ENCODE peak calls at places on chromosomes 11 and 22, in six cellular contexts. F is sigmoid colon, O is right lobe of liver, I is adrenal gland, H is spleen, E is uterus. X is an unnamed sample. For H3K4me1, the result is how much of the 10 kb centered on the place peaks cover.

GRCh38 chr22:32534252-32535215 is 59.9 kb downstream of the FBXO7 start:
- DNase-seq in I (peak), H (no peak), O (no peak), F (peak), E (peak), X (peak)

GRCh38 chr11:29159552-29160465 is 857.0 kb downstream of the KCNA4 start:
- DNase-seq in O (no peak), H (no peak), E (no peak), F (no peak), I (peak), X (peak)

GRCh38 chr22:47618180-47618579 is 855.7 kb downstream of the TBC1D22A start:
- DNase-seq in I (no peak), F (peak), E (no peak), O (no peak), H (peak), X (no peak)

GRCh38 chr11:124896071-124896750 is 1.5 kb downstream of the ROBO4 start:
- DNase-seq in O (no peak), E (no peak), I (no peak), F (peak), H (no peak), X (no peak)

GRCh38 chr22:29886601-29887000 is 3.6 kb downstream of the MTMR3 start:
- DNase-seq in H (no peak), O (no peak), I (no peak), F (no peak), E (no peak), X (no peak)

GRCh38 chr22:33020721-33021120 is 37.5 kb downstream of the SYN3 start:
- DNase-seq in F (no peak), I (no peak), O (no peak), H (no peak), E (no peak), X (no peak)

GRCh38 chr11:116694017-116694725 is 78.6 kb downstream of the BUD13 start:
- DNase-seq in I (peak), O (no peak), H (no peak), E (peak), F (peak), X (no peak)

GRCh38 chr11:70002433-70002832 is 75.7 kb upstream of the ANO1 start:
- DNase-seq in E (no peak), F (no peak), I (no peak), H (no peak), O (no peak), X (no peak)

GRCh38 chr11:72975778-72976520 is 161.7 kb downstream of the ATG16L2 start:
- DNase-seq in I (no peak), O (no peak), F (no peak), H (no peak), E (no peak), X (no peak)

GRCh38 chr11:96055706-96056387 is 131.9 kb upstream of the MTMR2 start:
- DNase-seq in O (no peak), E (no peak), F (no peak), I (no peak), H (no peak), X (no peak)

GRCh38 chr22:50684986-50685385 is 12.4 kb downstream of the SHANK3 start:
- DNase-seq in H (no peak), E (no peak), O (no peak), I (no peak), F (no peak), X (no peak)

GRCh38 chr22:35333220-35333619 is 33.5 kb downstream of the TOM1 start:
- DNase-seq in F (no peak), O (no peak), I (no peak), E (no peak), H (no peak), X (no peak)

GRCh38 chr11:8828055-8828454 is 82.9 kb upstream of the AKIP1 start:
- DNase-seq in I (no peak), F (peak), O (no peak), H (no peak), E (no peak), X (no peak)

GRCh38 chr22:38129021-38129420 is 18.5 kb upstream of the BAIAP2L2 start:
- DNase-seq in I (no peak), E (no peak), O (no peak), H (no peak), F (no peak), X (no peak)

GRCh38 chr11:112179601-112180000 is 4.3 kb downstream of the BCO2 start:
- DNase-seq in I (no peak), H (no peak), E (no peak), F (no peak), O (no peak), X (peak)

GRCh38 chr11:73998846-73999575 is 9.9 kb downstream of the UCP3 start:
- DNase-seq in H (peak), O (no peak), F (peak), I (no peak), E (no peak), X (no peak)

GRCh38 chr11:21560466-21560975 is 632.4 kb upstream of the ANO5 start:
- DNase-seq in I (no peak), H (no peak), E (no peak), F (no peak), O (no peak), X (no peak)

GRCh38 chr11:62805991-62806441 is 776 bp upstream of the NXF1 start:
- DNase-seq in H (no peak), E (no peak), O (peak), F (no peak), I (no peak), X (no peak)
- TF ChIP-seq POLR2A in H (no peak), E (no peak), O (no peak), F (no peak), I (no peak), X (no peak)

GRCh38 chr11:47204633-47204989 is 10.2 kb upstream of the DDB2 start:
- DNase-seq in E (no peak), O (no peak), I (no peak), H (no peak), F (no peak), X (no peak)

GRCh38 chr11:47202569-47202968 is 12.2 kb upstream of the DDB2 start:
- DNase-seq in E (no peak), O (no peak), F (no peak), I (no peak), H (no peak), X (no peak)

DNA sequence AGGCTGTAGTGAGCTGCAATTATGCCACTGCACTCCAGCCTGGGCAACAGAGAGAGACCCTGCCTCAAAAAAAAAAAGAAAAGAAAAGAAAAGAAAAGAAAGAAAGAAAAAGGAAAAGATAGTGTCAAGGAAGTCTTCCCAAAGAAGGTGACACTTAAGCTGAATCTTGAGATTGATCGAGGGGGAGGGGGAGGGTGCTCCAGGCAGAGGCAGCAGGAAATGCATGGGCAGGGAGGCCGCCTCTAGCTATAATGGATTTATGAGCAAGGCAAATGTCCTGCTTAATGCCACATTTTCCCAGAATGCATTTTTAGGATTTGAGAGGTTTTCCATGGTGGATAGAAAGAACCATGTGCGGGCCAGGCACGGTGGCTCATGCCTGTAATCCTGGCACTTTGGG is 13.8 kb upstream of the DDB2 start:
- DNase-seq in H (no peak), F (no peak), E (no peak), I (no peak), O (no peak), X (no peak)
- H3K4me1 ChIP-seq in H (under half), F (under half), E (under half), I (under half), O (under half), X (under half)

GRCh38 chr11:134512061-134512460 is 100.0 kb upstream of the B3GAT1 start:
- DNase-seq in F (peak), O (peak), I (peak), H (no peak), E (peak), X (no peak)

GRCh38 chr11:134510171-134510570 is 98.1 kb upstream of the B3GAT1 start:
- DNase-seq in E (peak), F (no peak), O (peak), I (peak), H (no peak), X (no peak)

GRCh38 chr11:134511255-134511654 is 99.2 kb upstream of the B3GAT1 start:
- DNase-seq in H (no peak), F (peak), I (peak), O (no peak), E (peak), X (no peak)

GRCh38 chr11:134509381-134510068 is 97.5 kb upstream of the B3GAT1 start:
- DNase-seq in H (peak), I (peak), F (no peak), O (peak), E (no peak), X (peak)

GRCh38 chr11:134510641-134511040 is 98.6 kb upstream of the B3GAT1 start:
- DNase-seq in O (peak), I (peak), H (no peak), E (peak), F (peak), X (peak)
- TF ChIP-seq CTCF in O (no peak), I (no peak), H (no peak), E (no peak), F (no peak), X (no peak)

DNA sequence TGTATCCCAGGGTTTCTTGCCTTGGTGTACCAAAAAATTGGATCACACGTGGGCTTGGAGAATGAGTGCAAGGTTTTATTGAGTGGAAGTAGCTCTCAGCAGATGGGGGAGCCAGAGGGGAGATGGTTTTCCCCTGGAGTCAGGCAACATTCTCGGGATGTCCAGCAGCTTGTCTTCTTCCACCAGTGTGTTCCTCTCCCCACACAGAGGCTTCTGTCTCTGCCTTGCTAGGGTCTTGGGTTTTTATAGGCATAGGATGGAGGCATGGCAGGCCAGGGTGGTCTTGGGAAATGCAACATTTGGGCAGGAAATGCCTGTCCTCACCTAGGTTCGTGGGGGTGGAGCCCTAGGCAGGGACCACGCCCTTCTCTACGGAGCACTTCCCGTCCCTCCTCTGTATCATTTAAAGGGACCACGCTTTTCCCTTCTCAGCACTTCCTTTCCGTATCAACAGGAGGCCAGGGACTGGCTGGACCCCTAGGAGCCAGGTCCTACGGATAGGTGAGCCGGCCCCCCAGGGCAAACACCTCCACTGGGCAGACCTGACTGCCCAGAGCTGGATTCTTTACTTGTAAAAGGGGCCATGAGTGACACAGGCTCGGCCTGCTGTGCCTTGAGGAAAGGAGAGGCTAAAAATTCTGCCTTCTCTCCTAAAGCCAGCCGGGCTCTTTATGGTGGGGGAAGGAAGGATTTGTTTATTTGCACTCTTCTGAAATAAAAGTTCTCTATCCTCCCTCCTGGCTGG is 55.3 kb upstream of the CCDC188 start:
- DNase-seq in I (peak), O (peak), H (peak), E (peak), F (peak), X (peak)
- TF ChIP-seq POLR2A in I (peak), O (peak), H (no peak), E (peak), F (peak), X (peak)

GRCh38 chr11:128042290-128042751 is 545.0 kb downstream of the ETS1 start:
- DNase-seq in I (no peak), F (no peak), H (no peak), E (no peak), O (no peak), X (no peak)
- H3K4me1 ChIP-seq in I (under half), F (under half), H (under half), E (under half), O (under half), X (under half)

DNA sequence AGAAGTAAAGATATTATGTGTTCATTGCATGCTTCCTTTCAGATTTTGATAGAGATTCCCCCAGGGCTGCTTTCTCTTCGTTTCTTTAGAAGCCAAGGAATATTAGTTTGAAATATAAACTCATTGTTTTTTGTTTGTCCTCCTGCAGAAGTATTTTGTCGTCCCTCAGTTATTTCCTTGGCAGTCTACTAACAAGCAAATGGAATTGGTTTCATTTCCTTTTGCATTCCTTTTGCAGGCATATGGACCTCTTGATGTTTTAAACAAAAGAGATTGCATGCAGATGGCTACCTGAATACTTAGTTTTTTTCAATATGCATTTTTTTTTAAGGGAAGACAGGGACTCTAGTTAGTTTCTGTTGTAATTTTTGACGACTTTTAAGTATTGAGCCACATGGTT is 62.2 kb downstream of the BCL2L13 start:
- DNase-seq in E (no peak), O (no peak), H (no peak), I (no peak), F (no peak), X (no peak)
- TF ChIP-seq CTCF in E (no peak), O (no peak), H (no peak), I (no peak), F (no peak), X (no peak)

GRCh38 chr22:45946805-45947600 is 30.0 kb downstream of the WNT7B start:
- DNase-seq in I (no peak), O (no peak), E (no peak), F (no peak), H (no peak), X (peak)

GRCh38 chr22:45942344-45942743 is 34.6 kb downstream of the WNT7B start:
- DNase-seq in I (no peak), O (no peak), F (no peak), H (no peak), E (no peak), X (no peak)

GRCh38 chr22:45938913-45939312 is 38.0 kb downstream of the WNT7B start:
- DNase-seq in F (no peak), I (no peak), E (no peak), H (no peak), O (no peak), X (no peak)

GRCh38 chr22:45945621-45946020 is 31.3 kb downstream of the WNT7B start:
- DNase-seq in O (no peak), H (no peak), I (no peak), E (no peak), F (no peak), X (no peak)

GRCh38 chr22:45942787-45943493 is 34.0 kb downstream of the WNT7B start:
- DNase-seq in I (no peak), O (no peak), F (no peak), H (no peak), E (no peak), X (no peak)
- TF ChIP-seq POLR2A in I (no peak), O (no peak), F (no peak), H (no peak), E (no peak), X (no peak)